ENCODE peak calls at places on chromosomes 12 and 14, in nine cellular contexts. F is upper lobe of right lung, I is neuronal stem cell, T is Right ventricle myocardium superior, G is Daoy, A is NCI-H1436, J is tibial artery, R is NCI-H1092 treated with DMSO at 0.1 percent for 48 hours, U is hippocampal formation. Q is an unnamed sample.

GRCh38 chr14:80213602-80214001 is 2.3 kb upstream of the DIO2 start:
- DNase-seq in F (no peak), I (no peak), T (no peak), G (peak), A (no peak), J (peak), R (no peak), U (no peak), Q (no peak)

GRCh38 chr12:25352078-25352918 is 101.6 kb upstream of the KRAS start:
- DNase-seq in F (no peak), I (no peak), T (no peak), G (no peak), A (no peak), J (no peak), R (no peak), U (no peak), Q (no peak)

GRCh38 chr12:75656210-75656609 is 144.8 kb upstream of the KRR1 start:
- DNase-seq in F (no peak), I (no peak), T (no peak), G (no peak), A (no peak), J (no peak), R (no peak), U (no peak), Q (no peak)

GRCh38 chr14:25050494-25051170 is 685 bp upstream of the STXBP6 start:
- DNase-seq in F (no peak), I (peak), T (no peak), G (peak), A (no peak), J (no peak), R (no peak), U (no peak), Q (no peak)

GRCh38 chr12:96448287-96448686 is 41.1 kb upstream of the CFAP54 start:
- DNase-seq in F (no peak), I (no peak), T (no peak), G (peak), A (no peak), J (no peak), R (no peak), U (no peak), Q (no peak)

GRCh38 chr12:130647814-130648213 is 68.3 kb downstream of the RIMBP2 start:
- DNase-seq in F (no peak), I (no peak), T (no peak), G (no peak), A (no peak), J (no peak), R (no peak), U (no peak), Q (no peak)

GRCh38 chr12:8081228-8081920 is 700 bp upstream of the NECAP1 start:
- DNase-seq in F (no peak), I (no peak), T (no peak), G (no peak), A (no peak), J (no peak), R (peak), U (peak), Q (no peak)

GRCh38 chr12:125470838-125471775 is 405.9 kb downstream of the AACS start:
- DNase-seq in F (no peak), I (no peak), T (no peak), G (no peak), A (no peak), J (no peak), R (no peak), U (no peak), Q (no peak)

GRCh38 chr14:62077676-62078261 is 315.5 kb downstream of the SNAPC1 start:
- DNase-seq in F (no peak), I (no peak), T (no peak), G (no peak), A (no peak), J (no peak), R (no peak), U (no peak), Q (no peak)

GRCh38 chr12:108980831-108981618 is 39.8 kb downstream of the SVOP start:
- DNase-seq in F (no peak), I (no peak), T (peak), G (no peak), A (no peak), J (no peak), R (no peak), U (no peak), Q (no peak)

GRCh38 chr12:2372735-2373134 is 319.9 kb downstream of the CACNA1C start:
- DNase-seq in F (peak), I (no peak), T (peak), G (peak), A (no peak), J (no peak), R (no peak), U (no peak), Q (no peak)

GRCh38 chr12:127389923-127390322 is 877.0 kb upstream of the TMEM132C start:
- DNase-seq in F (no peak), I (peak), T (no peak), G (peak), A (no peak), J (no peak), R (no peak), U (no peak), Q (no peak)

GRCh38 chr14:56087824-56088571 is 30.2 kb upstream of the PELI2 start:
- DNase-seq in F (no peak), I (no peak), T (no peak), G (no peak), A (no peak), J (no peak), R (peak), U (no peak), Q (no peak)

GRCh38 chr14:35534130-35534883 is at the start of gene INSM2:
- DNase-seq in F (peak), I (peak), T (no peak), G (peak), A (peak), J (no peak), R (peak), U (no peak), Q (peak)

GRCh38 chr14:31992051-31992450 is 85.1 kb upstream of the ARHGAP5 start:
- DNase-seq in F (no peak), I (no peak), T (no peak), G (peak), A (no peak), J (no peak), R (no peak), U (no peak), Q (no peak)

GRCh38 chr12:49957570-49957967 is 4.1 kb upstream of the AQP5 start:
- DNase-seq in F (no peak), I (no peak), T (no peak), G (no peak), A (no peak), J (no peak), R (no peak), U (no peak), Q (no peak)

GRCh38 chr12:3320881-3321509 is 170.0 kb upstream of the PRMT8 start:
- DNase-seq in F (no peak), I (no peak), T (no peak), G (no peak), A (no peak), J (no peak), R (peak), U (no peak), Q (no peak)

GRCh38 chr14:69500736-69501135 is 16.2 kb downstream of the PLEKHD1 start:
- DNase-seq in F (peak), I (no peak), T (no peak), G (no peak), A (no peak), J (no peak), R (peak), U (no peak), Q (no peak)

GRCh38 chr12:75661927-75662326 is 150.5 kb upstream of the KRR1 start:
- DNase-seq in F (no peak), I (no peak), T (no peak), G (no peak), A (no peak), J (no peak), R (no peak), U (no peak), Q (no peak)

GRCh38 chr12:93773122-93773871 is 96.1 kb downstream of the CRADD start:
- DNase-seq in F (no peak), I (no peak), T (no peak), G (peak), A (peak), J (no peak), R (no peak), U (no peak), Q (no peak)

GRCh38 chr12:105079011-105079570 is 5.2 kb downstream of the ALDH1L2 start:
- DNase-seq in F (no peak), I (no peak), T (no peak), G (no peak), A (no peak), J (no peak), R (no peak), U (no peak), Q (no peak)

GRCh38 chr14:29741909-29742401 is 185.7 kb downstream of the PRKD1 start:
- DNase-seq in F (no peak), I (no peak), T (no peak), G (peak), A (no peak), J (peak), R (peak), U (no peak), Q (no peak)

GRCh38 chr12:128747441-128747840 is 76.3 kb downstream of the SLC15A4 start:
- DNase-seq in F (no peak), I (no peak), T (no peak), G (no peak), A (no peak), J (no peak), R (no peak), U (no peak), Q (no peak)

GRCh38 chr12:52149651-52150241 is 42.1 kb downstream of the KRT80 start:
- DNase-seq in F (no peak), I (no peak), T (peak), G (peak), A (no peak), J (no peak), R (no peak), U (no peak), Q (no peak)

GRCh38 chr12:105698047-105698446 is 367.6 kb downstream of the C12orf75 start:
- DNase-seq in F (no peak), I (no peak), T (no peak), G (no peak), A (no peak), J (no peak), R (no peak), U (no peak), Q (no peak)

GRCh38 chr12:52956987-52957386 is 8.1 kb downstream of the KRT18 start:
- DNase-seq in F (no peak), I (no peak), T (no peak), G (peak), A (peak), J (no peak), R (peak), U (no peak), Q (no peak)

GRCh38 chr12:22100952-22101748 is 55.1 kb downstream of the CMAS start:
- DNase-seq in F (no peak), I (peak), T (no peak), G (peak), A (no peak), J (peak), R (no peak), U (peak), Q (peak)

GRCh38 chr12:115155665-115156645 is 472.0 kb upstream of the TBX3 start:
- DNase-seq in F (no peak), I (no peak), T (no peak), G (peak), A (no peak), J (no peak), R (no peak), U (no peak), Q (no peak)

GRCh38 chr14:50521912-50522341 is 10.4 kb downstream of the MAP4K5 start:
- DNase-seq in F (no peak), I (no peak), T (no peak), G (peak), A (no peak), J (no peak), R (no peak), U (no peak), Q (no peak)

GRCh38 chr12:94208433-94208921 is 60.1 kb downstream of the PLXNC1 start:
- DNase-seq in F (no peak), I (no peak), T (no peak), G (no peak), A (no peak), J (no peak), R (no peak), U (no peak), Q (no peak)

GRCh38 chr14:104321151-104322130 is 183.1 kb downstream of the KIF26A start:
- DNase-seq in F (no peak), I (no peak), T (peak), G (no peak), A (no peak), J (no peak), R (no peak), U (no peak), Q (peak)

GRCh38 chr14:88036422-88036821 is 31.5 kb downstream of the GPR65 start:
- DNase-seq in F (no peak), I (no peak), T (no peak), G (no peak), A (no peak), J (no peak), R (no peak), U (no peak), Q (no peak)

GRCh38 chr14:78340250-78340649 is 170.1 kb downstream of the NRXN3 start:
- DNase-seq in F (no peak), I (no peak), T (no peak), G (no peak), A (no peak), J (no peak), R (no peak), U (no peak), Q (no peak)

Q was measured in head of caudate nucleus.